ENCODE peak calls at places on chromosome X, in seven cellular contexts. One of them, this sample, is unnamed.

GRCh38 chrX:11399481-11399880 is 106.3 kb downstream of the AMELX start:
- DNase-seq in H9: no peak
- DNase-seq in IMR-90: no peak
- DNase-seq in mesendoderm: no peak
- DNase-seq in trophoblast cell: no peak
- DNase-seq in neuronal stem cell: no peak
- DNase-seq in mesenchymal stem cell: no peak
- DNase-seq in this sample: no peak

GRCh38 chrX:39821011-39821708 is 276.6 kb downstream of the BCOR start:
- DNase-seq in neuronal stem cell: peak
- DNase-seq in IMR-90: peak
- DNase-seq in trophoblast cell: peak
- DNase-seq in H9: peak
- DNase-seq in mesendoderm: peak
- DNase-seq in mesenchymal stem cell: peak
- DNase-seq in this sample: no peak

GRCh38 chrX:7047951-7048350 is 99.6 kb upstream of the STS start:
- DNase-seq in trophoblast cell: no peak
- DNase-seq in H9: no peak
- DNase-seq in neuronal stem cell: no peak
- DNase-seq in mesendoderm: peak
- DNase-seq in mesenchymal stem cell: no peak
- DNase-seq in IMR-90: no peak
- DNase-seq in this sample: no peak

GRCh38 chrX:36898301-36898700 is 109.9 kb upstream of the FAM47C start:
- DNase-seq in neuronal stem cell: no peak
- DNase-seq in IMR-90: peak
- DNase-seq in H9: no peak
- DNase-seq in trophoblast cell: peak
- DNase-seq in mesendoderm: peak
- DNase-seq in mesenchymal stem cell: peak
- DNase-seq in this sample: no peak

GRCh38 chrX:133444952-133445831 is 29.9 kb upstream of the GPC4 start:
- DNase-seq in mesenchymal stem cell: peak
- DNase-seq in H9: peak
- DNase-seq in trophoblast cell: peak
- DNase-seq in mesendoderm: peak
- DNase-seq in neuronal stem cell: no peak
- DNase-seq in IMR-90: no peak
- DNase-seq in this sample: no peak

GRCh38 chrX:129360175-129360574 is 163.1 kb downstream of the SMARCA1 start:
- DNase-seq in H9: peak
- DNase-seq in trophoblast cell: peak
- DNase-seq in mesendoderm: peak
- DNase-seq in neuronal stem cell: peak
- DNase-seq in mesenchymal stem cell: peak
- DNase-seq in IMR-90: peak
- DNase-seq in this sample: no peak

GRCh38 chrX:30762754-30763153 is 109.5 kb downstream of the GK start:
- DNase-seq in neuronal stem cell: no peak
- DNase-seq in trophoblast cell: no peak
- DNase-seq in mesendoderm: no peak
- DNase-seq in H9: no peak
- DNase-seq in mesenchymal stem cell: no peak
- DNase-seq in IMR-90: no peak
- DNase-seq in this sample: no peak

GRCh38 chrX:18873189-18873791 is 110.6 kb downstream of the PHKA2 start:
- DNase-seq in H9: no peak
- DNase-seq in mesenchymal stem cell: peak
- DNase-seq in mesendoderm: no peak
- DNase-seq in trophoblast cell: no peak
- DNase-seq in neuronal stem cell: no peak
- DNase-seq in IMR-90: peak
- DNase-seq in this sample: no peak

GRCh38 chrX:33831211-33831610 is 300.9 kb downstream of the FAM47A start:
- DNase-seq in mesenchymal stem cell: no peak
- DNase-seq in H9: no peak
- DNase-seq in IMR-90: no peak
- DNase-seq in neuronal stem cell: no peak
- DNase-seq in trophoblast cell: no peak
- DNase-seq in mesendoderm: no peak
- DNase-seq in this sample: no peak
- H2BK120ac ChIP-seq in mesenchymal stem cell: no peak
- H2BK120ac ChIP-seq in H9: no peak
- H2BK120ac ChIP-seq in IMR-90: no peak
- H2BK120ac ChIP-seq in neuronal stem cell: no peak
- H2BK120ac ChIP-seq in trophoblast cell: no peak
- H2BK120ac ChIP-seq in mesendoderm: no peak
- H2BK120ac ChIP-seq in this sample: no peak

DNA sequence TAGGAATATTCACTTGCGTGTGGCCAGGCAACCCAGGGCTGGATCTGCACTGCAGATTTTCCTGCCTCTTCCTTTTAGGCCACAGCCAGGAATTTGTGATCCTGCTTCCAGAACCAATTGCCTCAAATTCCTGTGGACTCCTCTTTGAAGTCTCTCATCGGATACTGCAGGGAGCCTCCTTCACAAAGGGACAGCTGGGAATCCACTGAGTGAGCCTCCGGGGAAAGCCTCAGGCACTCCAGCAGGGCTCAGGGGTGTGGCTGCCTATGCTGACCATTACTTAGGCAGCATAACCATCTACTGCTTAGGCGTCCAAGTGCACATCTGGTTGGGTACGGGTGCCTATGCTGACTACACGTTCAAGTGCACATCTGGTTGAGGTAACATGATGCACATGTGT is 321.5 kb downstream of the NLGN4X start:
- DNase-seq in mesenchymal stem cell: no peak
- DNase-seq in H9: peak
- DNase-seq in IMR-90: no peak
- DNase-seq in mesendoderm: peak
- DNase-seq in trophoblast cell: peak
- DNase-seq in neuronal stem cell: no peak
- DNase-seq in this sample: no peak
- H2BK120ac ChIP-seq in mesenchymal stem cell: no peak
- H2BK120ac ChIP-seq in H9: no peak
- H2BK120ac ChIP-seq in IMR-90: no peak
- H2BK120ac ChIP-seq in mesendoderm: no peak
- H2BK120ac ChIP-seq in trophoblast cell: no peak
- H2BK120ac ChIP-seq in neuronal stem cell: no peak
- H2BK120ac ChIP-seq in this sample: no peak

DNA sequence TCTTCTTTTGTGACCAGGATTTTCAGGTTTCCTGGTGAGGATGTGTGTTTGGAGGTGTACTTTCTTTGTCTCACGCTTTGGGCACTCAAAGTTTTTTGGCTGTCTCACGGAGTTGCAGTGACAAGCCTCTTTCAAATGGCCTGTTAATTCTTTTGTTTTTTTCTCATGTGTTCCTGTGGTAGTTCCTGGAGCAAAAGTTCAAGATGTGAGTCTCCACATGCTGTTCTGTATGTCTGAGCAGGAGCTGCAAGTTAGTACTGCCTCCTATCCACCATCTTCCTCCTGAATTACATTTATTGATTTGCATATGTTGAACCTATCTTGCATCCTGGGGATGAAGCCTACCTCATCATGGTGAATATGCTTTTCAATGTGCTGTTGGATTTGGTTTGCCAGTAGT is 118.5 kb downstream of the VSIG4 start:
- DNase-seq in H9: no peak
- DNase-seq in trophoblast cell: no peak
- DNase-seq in IMR-90: no peak
- DNase-seq in mesenchymal stem cell: no peak
- DNase-seq in neuronal stem cell: no peak
- DNase-seq in mesendoderm: no peak
- DNase-seq in this sample: no peak
- H2BK120ac ChIP-seq in H9: no peak
- H2BK120ac ChIP-seq in trophoblast cell: peak
- H2BK120ac ChIP-seq in IMR-90: no peak
- H2BK120ac ChIP-seq in mesenchymal stem cell: no peak
- H2BK120ac ChIP-seq in neuronal stem cell: no peak
- H2BK120ac ChIP-seq in mesendoderm: no peak
- H2BK120ac ChIP-seq in this sample: no peak

GRCh38 chrX:144219035-144219434 is 335.2 kb downstream of the UBE2NL start:
- DNase-seq in trophoblast cell: no peak
- DNase-seq in IMR-90: no peak
- DNase-seq in neuronal stem cell: no peak
- DNase-seq in mesenchymal stem cell: no peak
- DNase-seq in H9: peak
- DNase-seq in mesendoderm: peak
- DNase-seq in this sample: peak

DNA sequence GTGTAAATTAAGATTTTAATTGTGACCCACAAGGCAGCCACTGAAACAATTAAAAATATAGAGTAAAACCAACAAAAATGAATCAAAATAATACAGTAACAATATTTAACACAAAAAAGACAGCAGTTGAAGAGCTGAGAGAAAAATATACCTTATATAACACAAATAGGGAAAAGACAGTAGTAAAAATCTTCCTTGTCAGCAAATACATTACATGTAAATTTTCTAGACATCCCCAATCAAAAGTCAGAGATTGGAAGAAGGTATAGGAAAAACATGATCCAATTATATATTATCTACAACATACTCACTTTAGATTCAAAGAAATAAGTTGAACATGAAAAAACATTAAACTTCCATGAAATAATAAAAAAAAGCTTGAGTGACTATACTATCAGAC is 330.8 kb downstream of the UBE2NL start:
- DNase-seq in neuronal stem cell: no peak
- DNase-seq in H9: no peak
- DNase-seq in trophoblast cell: no peak
- DNase-seq in IMR-90: no peak
- DNase-seq in mesenchymal stem cell: no peak
- DNase-seq in mesendoderm: no peak
- DNase-seq in this sample: no peak
- H2BK120ac ChIP-seq in neuronal stem cell: no peak
- H2BK120ac ChIP-seq in H9: no peak
- H2BK120ac ChIP-seq in trophoblast cell: no peak
- H2BK120ac ChIP-seq in IMR-90: no peak
- H2BK120ac ChIP-seq in mesenchymal stem cell: no peak
- H2BK120ac ChIP-seq in mesendoderm: no peak
- H2BK120ac ChIP-seq in this sample: no peak

GRCh38 chrX:72053508-72053907 is 78.2 kb downstream of the RTL5 start:
- DNase-seq in mesenchymal stem cell: no peak
- DNase-seq in IMR-90: no peak
- DNase-seq in trophoblast cell: no peak
- DNase-seq in H9: no peak
- DNase-seq in mesendoderm: no peak
- DNase-seq in neuronal stem cell: no peak
- DNase-seq in this sample: no peak
- H2BK120ac ChIP-seq in mesenchymal stem cell: no peak
- H2BK120ac ChIP-seq in IMR-90: no peak
- H2BK120ac ChIP-seq in trophoblast cell: no peak
- H2BK120ac ChIP-seq in H9: no peak
- H2BK120ac ChIP-seq in mesendoderm: no peak
- H2BK120ac ChIP-seq in neuronal stem cell: no peak
- H2BK120ac ChIP-seq in this sample: peak

GRCh38 chrX:68415289-68415688 is 18.0 kb downstream of the OPHN1 start:
- DNase-seq in neuronal stem cell: no peak
- DNase-seq in H9: no peak
- DNase-seq in IMR-90: peak
- DNase-seq in mesenchymal stem cell: no peak
- DNase-seq in trophoblast cell: no peak
- DNase-seq in mesendoderm: no peak
- DNase-seq in this sample: no peak

GRCh38 chrX:68417651-68418050 is 15.6 kb downstream of the OPHN1 start:
- DNase-seq in H9: no peak
- DNase-seq in neuronal stem cell: no peak
- DNase-seq in IMR-90: no peak
- DNase-seq in trophoblast cell: peak
- DNase-seq in mesendoderm: no peak
- DNase-seq in mesenchymal stem cell: no peak
- DNase-seq in this sample: no peak

GRCh38 chrX:68419934-68420333 is 13.4 kb downstream of the OPHN1 start:
- DNase-seq in neuronal stem cell: no peak
- DNase-seq in mesenchymal stem cell: no peak
- DNase-seq in IMR-90: no peak
- DNase-seq in mesendoderm: no peak
- DNase-seq in trophoblast cell: peak
- DNase-seq in H9: no peak
- DNase-seq in this sample: no peak

GRCh38 chrX:68413254-68413653 is 20.0 kb downstream of the OPHN1 start:
- DNase-seq in H9: no peak
- DNase-seq in IMR-90: no peak
- DNase-seq in trophoblast cell: no peak
- DNase-seq in neuronal stem cell: no peak
- DNase-seq in mesenchymal stem cell: no peak
- DNase-seq in mesendoderm: no peak
- DNase-seq in this sample: no peak

DNA sequence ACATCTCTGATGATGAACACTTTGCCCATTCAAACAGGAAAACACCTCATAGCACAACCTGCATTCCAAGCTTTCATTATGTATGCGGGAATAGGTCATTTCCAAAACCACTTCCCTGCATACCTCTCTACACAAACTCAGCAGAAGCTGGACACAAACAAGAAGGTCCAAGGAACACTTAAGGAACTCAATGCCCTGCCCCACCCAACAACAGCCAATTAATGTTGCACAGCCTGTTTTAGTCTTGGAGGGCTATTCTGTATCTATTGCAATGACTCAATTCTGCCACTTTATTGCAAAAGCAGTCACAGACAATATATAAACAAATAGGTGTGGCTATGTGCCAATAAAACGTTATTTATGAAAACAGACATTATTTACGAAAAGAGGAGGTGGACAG is 16.7 kb downstream of the OPHN1 start:
- DNase-seq in IMR-90: no peak
- DNase-seq in H9: no peak
- DNase-seq in mesendoderm: no peak
- DNase-seq in mesenchymal stem cell: peak
- DNase-seq in neuronal stem cell: no peak
- DNase-seq in trophoblast cell: peak
- DNase-seq in this sample: no peak
- H2BK120ac ChIP-seq in IMR-90: no peak
- H2BK120ac ChIP-seq in H9: no peak
- H2BK120ac ChIP-seq in mesendoderm: no peak
- H2BK120ac ChIP-seq in mesenchymal stem cell: no peak
- H2BK120ac ChIP-seq in neuronal stem cell: no peak
- H2BK120ac ChIP-seq in trophoblast cell: no peak
- H2BK120ac ChIP-seq in this sample: no peak

DNA sequence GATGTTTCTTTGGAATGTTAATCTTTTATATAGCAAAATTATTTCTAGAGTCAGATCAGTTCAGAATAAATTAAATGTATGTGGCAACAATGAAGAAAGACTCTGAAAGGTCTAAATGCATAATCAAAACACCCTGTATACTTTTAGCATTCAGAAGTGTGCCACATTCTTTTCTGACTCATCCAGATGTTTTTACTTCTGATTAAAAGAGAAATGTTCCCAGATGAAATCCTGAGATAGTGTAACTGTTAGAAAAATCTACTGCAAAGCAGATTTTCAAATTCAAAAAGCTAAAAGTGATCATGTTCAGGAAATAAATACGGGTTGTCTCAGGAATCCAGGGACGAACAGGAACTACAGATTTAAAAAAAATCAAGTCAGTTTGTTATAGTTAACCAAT is 241.4 kb downstream of the GRIA3 start:
- DNase-seq in H9: no peak
- DNase-seq in neuronal stem cell: no peak
- DNase-seq in mesenchymal stem cell: no peak
- DNase-seq in trophoblast cell: peak
- DNase-seq in mesendoderm: no peak
- DNase-seq in IMR-90: no peak
- DNase-seq in this sample: no peak
- H2BK120ac ChIP-seq in H9: no peak
- H2BK120ac ChIP-seq in neuronal stem cell: no peak
- H2BK120ac ChIP-seq in mesenchymal stem cell: no peak
- H2BK120ac ChIP-seq in trophoblast cell: no peak
- H2BK120ac ChIP-seq in mesendoderm: no peak
- H2BK120ac ChIP-seq in IMR-90: no peak
- H2BK120ac ChIP-seq in this sample: no peak

GRCh38 chrX:43850612-43851011 is 31.6 kb downstream of the MAOB start:
- DNase-seq in trophoblast cell: no peak
- DNase-seq in mesendoderm: no peak
- DNase-seq in mesenchymal stem cell: no peak
- DNase-seq in IMR-90: no peak
- DNase-seq in H9: no peak
- DNase-seq in neuronal stem cell: no peak
- DNase-seq in this sample: no peak
- H2BK120ac ChIP-seq in trophoblast cell: no peak
- H2BK120ac ChIP-seq in mesendoderm: no peak
- H2BK120ac ChIP-seq in mesenchymal stem cell: no peak
- H2BK120ac ChIP-seq in IMR-90: no peak
- H2BK120ac ChIP-seq in H9: no peak
- H2BK120ac ChIP-seq in neuronal stem cell: no peak
- H2BK120ac ChIP-seq in this sample: no peak

This sample was measured in H1.